ENCODE peak calls at places on chromosomes 6 and 20, in eight cellular contexts. O, E, P, V, Z, I, T and K are unnamed samples.

GRCh38 chr6:42236680-42237473 is 19.2 kb upstream of the MRPS10 start:
- DNase-seq in T (no peak), O (no peak), E (no peak), Z (no peak), V (no peak), I (no peak), P (no peak), K (no peak)

GRCh38 chr20:39762716-39763115 is 800.6 kb downstream of the DHX35 start:
- DNase-seq in P (no peak), V (no peak), T (no peak), E (no peak), Z (no peak), O (no peak), I (no peak), K (no peak)

GRCh38 chr20:54134445-54135220 is 39.2 kb downstream of the CYP24A1 start:
- DNase-seq in V (no peak), O (no peak), Z (no peak), P (no peak), I (no peak), E (no peak), T (no peak), K (peak)

GRCh38 chr6:148445116-148445515 is 102.5 kb downstream of the SASH1 start:
- DNase-seq in V (no peak), P (no peak), O (no peak), E (no peak), T (no peak), I (no peak), Z (no peak), K (no peak)

GRCh38 chr20:64119301-64119680 is 11.9 kb upstream of the NPBWR2 start:
- DNase-seq in Z (no peak), E (no peak), O (no peak), I (no peak), P (no peak), V (no peak), T (no peak), K (peak)

GRCh38 chr6:43716099-43716498 is 28.5 kb upstream of the MRPS18A start:
- DNase-seq in E (no peak), Z (no peak), I (no peak), T (peak), V (no peak), P (peak), O (no peak), K (no peak)

GRCh38 chr20:52859156-52859887 is 112.8 kb upstream of the TSHZ2 start:
- DNase-seq in O (no peak), I (no peak), V (no peak), T (no peak), E (no peak), Z (no peak), P (no peak), K (no peak)

GRCh38 chr20:10654630-10655029 is 19.2 kb downstream of the JAG1 start:
- DNase-seq in E (no peak), V (no peak), I (no peak), P (peak), Z (no peak), T (no peak), O (no peak), K (peak)

GRCh38 chr6:33808781-33809180 is 5.0 kb upstream of the MLN start:
- DNase-seq in V (no peak), I (no peak), Z (no peak), E (no peak), T (peak), P (no peak), O (no peak), K (no peak)

GRCh38 chr6:7401103-7401502 is 11.5 kb downstream of the RIOK1 start:
- DNase-seq in T (no peak), O (no peak), I (no peak), V (no peak), P (no peak), Z (no peak), E (peak), K (no peak)

GRCh38 chr6:49847014-49847413 is 19.3 kb downstream of the CRISP1 start:
- DNase-seq in V (no peak), P (no peak), I (no peak), T (no peak), Z (no peak), O (no peak), E (no peak), K (no peak)

GRCh38 chr20:3987296-3987695 is 28.1 kb downstream of the RNF24 start:
- DNase-seq in I (no peak), E (no peak), T (no peak), Z (no peak), P (no peak), O (no peak), V (no peak), K (no peak)

GRCh38 chr6:92962846-92963245 is 456.5 kb downstream of the EPHA7 start:
- DNase-seq in E (no peak), O (no peak), I (no peak), V (no peak), Z (no peak), T (no peak), P (no peak), K (no peak)

GRCh38 chr6:38612386-38612965 is 27.3 kb downstream of the BTBD9 start:
- DNase-seq in V (no peak), T (no peak), I (no peak), E (no peak), P (no peak), O (no peak), Z (no peak), K (no peak)

GRCh38 chr6:2749972-2750600 is 636 bp downstream of the MYLK4 start:
- DNase-seq in V (peak), O (peak), Z (peak), T (peak), I (peak), P (peak), E (peak), K (peak)

GRCh38 chr6:90385914-90386313 is 89.3 kb upstream of the BACH2 start:
- DNase-seq in T (no peak), Z (no peak), E (no peak), O (no peak), V (no peak), P (no peak), I (no peak), K (no peak)

GRCh38 chr6:114579486-114579885 is 236.7 kb upstream of the HS3ST5 start:
- DNase-seq in P (no peak), T (no peak), I (no peak), E (no peak), V (no peak), Z (no peak), O (no peak), K (no peak)

GRCh38 chr6:163062790-163063189 is 335.0 kb downstream of the PACRG start:
- DNase-seq in T (no peak), Z (no peak), I (no peak), O (no peak), E (no peak), P (no peak), V (no peak), K (no peak)

GRCh38 chr20:10385850-10386544 is 48.0 kb downstream of the MKKS start:
- DNase-seq in P (no peak), T (no peak), V (no peak), E (no peak), Z (no peak), I (no peak), O (no peak), K (no peak)

GRCh38 chr6:142746524-142746923 is 198.5 kb downstream of the HIVEP2 start:
- DNase-seq in Z (no peak), O (no peak), E (peak), I (peak), P (no peak), V (peak), T (peak), K (peak)

GRCh38 chr6:150001295-150001990 is 23.9 kb downstream of the RAET1L start:
- DNase-seq in I (peak), T (no peak), P (no peak), V (no peak), O (no peak), E (no peak), Z (no peak), K (no peak)

GRCh38 chr6:1957746-1958145 is 287.7 kb downstream of the GMDS start:
- DNase-seq in P (no peak), I (no peak), E (no peak), T (no peak), Z (no peak), O (no peak), V (no peak), K (no peak)

GRCh38 chr6:33610057-33610456 is 11.1 kb upstream of the ITPR3 start:
- DNase-seq in I (no peak), P (no peak), Z (no peak), E (no peak), V (no peak), O (no peak), T (no peak), K (no peak)

GRCh38 chr20:63254237-63254535 is at the start of gene NKAIN4:
- DNase-seq in O (no peak), I (no peak), P (no peak), T (no peak), Z (no peak), V (no peak), E (no peak), K (no peak)

GRCh38 chr20:37669773-37670236 is 24.0 kb upstream of the CTNNBL1 start:
- DNase-seq in P (no peak), T (peak), E (no peak), I (no peak), V (no peak), Z (no peak), O (no peak), K (no peak)

GRCh38 chr20:64253000-64253383 is 2.6 kb upstream of the PCMTD2 start:
- DNase-seq in I (no peak), Z (no peak), P (no peak), V (no peak), E (no peak), T (no peak), O (no peak), K (no peak)

GRCh38 chr6:13600036-13600435 is 15.1 kb upstream of the NOL7 start:
- DNase-seq in I (no peak), P (no peak), Z (no peak), V (no peak), O (no peak), E (no peak), T (no peak), K (no peak)

GRCh38 chr20:21571841-21572690 is 58.2 kb upstream of the NKX2-2 start:
- DNase-seq in P (no peak), E (peak), T (no peak), O (no peak), Z (no peak), I (peak), V (peak), K (no peak)

GRCh38 chr6:6834356-6835342 is 246.1 kb downstream of the LY86 start:
- DNase-seq in I (no peak), P (peak), E (no peak), T (peak), O (no peak), V (peak), Z (no peak), K (no peak)

GRCh38 chr6:3798211-3798909 is 46.8 kb upstream of the PXDC1 start:
- DNase-seq in E (no peak), Z (no peak), I (no peak), O (no peak), T (peak), V (peak), P (no peak), K (peak)

GRCh38 chr6:155256122-155256795 is 7.6 kb upstream of the CLDN20 start:
- DNase-seq in P (no peak), Z (no peak), V (no peak), T (no peak), I (no peak), E (no peak), O (no peak), K (no peak)

GRCh38 chr20:5731753-5732366 is 18.3 kb upstream of the SHLD1 start:
- DNase-seq in O (no peak), E (no peak), P (no peak), T (no peak), Z (no peak), V (no peak), I (no peak), K (no peak)

GRCh38 chr6:30881392-30881986 is 2.8 kb upstream of the DDR1 start:
- DNase-seq in E (no peak), V (no peak), T (no peak), P (no peak), Z (no peak), O (no peak), I (no peak), K (no peak)

GRCh38 chr6:14040042-14040441 is 77.5 kb upstream of the CD83 start:
- DNase-seq in T (no peak), V (no peak), P (no peak), O (no peak), E (no peak), I (no peak), Z (no peak), K (no peak)

GRCh38 chr20:59333260-59333845 is 32.9 kb downstream of the EDN3 start:
- DNase-seq in O (no peak), P (no peak), Z (no peak), E (no peak), T (no peak), I (no peak), V (no peak), K (no peak)